ENCODE peak calls at places on chromosomes 1 and 21, in five cellular contexts. O, X, V, N and F are unnamed samples.

GRCh38 chr1:151705739-151706463 is 10.7 kb downstream of the CELF3 start:
- DNase-seq in X (no peak), V (no peak), O (no peak), N (peak; percentile 27), F (no peak)

GRCh38 chr21:43306391-43306790 is 120.5 kb downstream of the SIK1 start:
- DNase-seq in X (no peak), V (no peak), N (no peak), O (no peak), F (no peak)

GRCh38 chr1:19377812-19378718 is 65.9 kb downstream of the SLC66A1 start:
- DNase-seq in N (no peak), V (no peak), X (no peak), O (no peak), F (no peak)

GRCh38 chr21:42733037-42733632 is 79.7 kb downstream of the PDE9A start:
- DNase-seq in O (no peak), X (no peak), N (no peak), V (no peak), F (no peak)

GRCh38 chr1:235326719-235327558 is 1.0 kb downstream of the ARID4B start:
- DNase-seq in V (peak; percentile 62), N (peak; percentile 51), X (no peak), O (peak; percentile 51), F (peak; percentile 57)

GRCh38 chr1:160539896-160540858 is 17.1 kb upstream of the SLAMF6 start:
- DNase-seq in N (no peak), X (peak; percentile 55), V (peak; percentile 33), O (peak; percentile 59), F (peak; percentile 43)

GRCh38 chr1:64834734-64835133 is 89.9 kb downstream of the RAVER2 start:
- DNase-seq in V (no peak), X (no peak), N (peak; percentile 14), O (no peak), F (no peak)

GRCh38 chr1:63713627-63714481 is 60.0 kb upstream of the ROR1 start:
- DNase-seq in V (no peak), O (peak; percentile 19), X (no peak), N (peak; percentile 87), F (no peak)

GRCh38 chr21:28142692-28143091 is 850.0 kb downstream of the LTN1 start:
- DNase-seq in V (no peak), O (no peak), X (peak; percentile 0), N (peak; percentile 55), F (no peak)

GRCh38 chr1:1000357-1001056 is 610 bp upstream of the HES4 start:
- DNase-seq in N (peak; percentile 76), O (peak; percentile 77), V (peak; percentile 44), X (no peak), F (peak; percentile 57)

GRCh38 chr1:156416993-156417699 is 48.1 kb downstream of the RHBG start:
- DNase-seq in N (no peak), O (no peak), V (no peak), X (no peak), F (no peak)

GRCh38 chr1:178774263-178774662 is 49.2 kb downstream of the RALGPS2 start:
- DNase-seq in V (no peak), X (no peak), O (no peak), N (peak; percentile 54), F (no peak)

GRCh38 chr1:161981126-161981525 is 42.5 kb downstream of the OLFML2B start:
- DNase-seq in V (no peak), X (no peak), N (no peak), O (no peak), F (no peak)

GRCh38 chr1:203598736-203599135 is 27.9 kb upstream of the ATP2B4 start:
- DNase-seq in N (no peak), X (no peak), O (no peak), V (no peak), F (no peak)

GRCh38 chr21:45845790-45846130 is 135.8 kb upstream of the COL6A1 start:
- DNase-seq in X (no peak), N (no peak), V (no peak), O (no peak), F (no peak)